ENCODE peak calls at places on chromosomes 5 and 9, in four cellular contexts. L, A, E and G are unnamed samples.
A peak's percentile ranks its signal among the peaks of the same experiment; 100 is the strongest.

GRCh38 chr9:130766031-130766903 is 68.8 kb upstream of the ABL1 start:
- DNase-seq in A (no peak), E (no peak), L (no peak), G (no peak)

GRCh38 chr5:85910335-85910734 is 707.4 kb upstream of the COX7C start:
- DNase-seq in L (no peak), A (no peak), E (no peak), G (no peak)

GRCh38 chr9:35944173-35944572 is 13.8 kb downstream of the OR2S2 start:
- DNase-seq in E (no peak), A (no peak), L (no peak), G (no peak)

GRCh38 chr9:88993327-88993726 is 2.1 kb downstream of the S1PR3 start:
- DNase-seq in A (no peak), E (no peak), L (peak; percentile 38), G (no peak)

GRCh38 chr9:126148994-126149393 is 177.6 kb upstream of the MVB12B start:
- DNase-seq in A (no peak), L (no peak), E (peak; percentile 12), G (no peak)

GRCh38 chr5:52684056-52684455 is 103.7 kb upstream of the ITGA1 start:
- DNase-seq in L (peak; percentile 39), A (no peak), E (no peak), G (no peak)

GRCh38 chr5:73727470-73727869 is 101.5 kb downstream of the ARHGEF28 start:
- DNase-seq in E (no peak), A (no peak), L (no peak), G (no peak)

GRCh38 chr5:151040211-151040747 is 19.9 kb downstream of the GPX3 start:
- DNase-seq in L (peak; percentile 33), A (no peak), E (peak; percentile 38), G (no peak)

GRCh38 chr5:151123897-151124751 is 33.5 kb downstream of the ANXA6 start:
- DNase-seq in L (peak; percentile 39), A (peak; percentile 55), E (peak; percentile 92), G (no peak)

GRCh38 chr5:137498301-137498735 is 808 bp downstream of the SPOCK1 start:
- DNase-seq in E (peak; percentile 72), A (no peak), L (no peak), G (no peak)
- H3K4me3 ChIP-seq in E (no peak overlapping the region), A (peak overlapping the region; percentile 38), L (peak overlapping the region; percentile 52), G (peak overlapping the region; percentile 68)

GRCh38 chr9:72361227-72361626 is 3.8 kb downstream of the ZFAND5 start:
- DNase-seq in L (no peak), A (no peak), E (no peak), G (no peak)
- H3K4me1 ChIP-seq in L (peaks cover 13% of the 10 kb centered on the region), A (no peaks in the 10 kb centered on the region), E (peaks cover 65% of the 10 kb centered on the region), G (peaks cover 44% of the 10 kb centered on the region)

GRCh38 chr9:6552738-6553121 is 92.8 kb downstream of the GLDC start:
- DNase-seq in E (no peak), A (no peak), L (peak; percentile 56), G (no peak)

GRCh38 chr9:6562194-6562593 is 83.3 kb downstream of the GLDC start:
- DNase-seq in E (no peak), L (no peak), A (no peak), G (no peak)

GRCh38 chr9:6563036-6563435 is 82.5 kb downstream of the GLDC start:
- DNase-seq in L (no peak), A (peak; percentile 22), E (no peak), G (no peak)

GRCh38 chr9:6552033-6552737 is 93.3 kb downstream of the GLDC start:
- DNase-seq in L (peak; percentile 83), A (no peak), E (no peak), G (no peak)

GRCh38 chr9:6557883-6558282 is 87.6 kb downstream of the GLDC start:
- DNase-seq in A (no peak), L (no peak), E (no peak), G (no peak)
- TF ChIP-seq POLR2A in A (no peak), L (no peak), E (no peak), G (no peak)

GRCh38 chr9:136996361-136997281 is at the start of gene CLIC3:
- DNase-seq in L (no peak), E (peak; percentile 88), A (no peak), G (no peak)
- H3K4me3 ChIP-seq in L (no peak within 1 kb of the TSS), E (no peak within 1 kb of the TSS), A (no peak within 1 kb of the TSS), G (peak within 1 kb of the TSS; percentile 1)

DNA sequence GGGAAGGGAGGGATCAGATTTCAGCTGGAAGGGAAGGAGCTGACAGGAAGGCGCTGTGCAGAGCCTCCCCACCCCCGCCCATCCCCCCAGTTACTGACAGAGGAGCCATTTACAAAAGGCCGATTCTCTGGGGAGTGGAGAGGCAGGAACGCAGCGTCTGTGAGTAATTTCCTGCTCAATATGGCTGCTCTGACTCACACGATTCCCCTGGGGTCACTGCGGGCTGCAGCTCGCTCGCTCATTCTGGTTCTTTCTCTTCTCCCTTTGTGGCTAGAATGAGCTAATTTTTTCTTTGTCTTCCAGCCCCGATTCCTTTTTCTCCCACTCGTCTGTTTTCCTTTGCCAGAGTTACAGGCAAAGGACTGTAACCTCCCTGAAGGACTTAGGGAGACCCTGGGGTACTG is 28.8 kb downstream of the PTPA start:
- DNase-seq in E (peak; percentile 91), L (peak; percentile 100), A (peak; percentile 95), G (peak; percentile 95)
- H3K4me1 ChIP-seq in E (peaks cover 49% of the 10 kb centered on the region), L (peaks cover 49% of the 10 kb centered on the region), A (peaks cover 46% of the 10 kb centered on the region), G (peaks cover 89% of the 10 kb centered on the region)

GRCh38 chr9:128065907-128066712 is 1.0 kb downstream of the NAIF1 start:
- DNase-seq in A (peak; percentile 63), L (no peak), E (no peak), G (no peak)

GRCh38 chr9:128066713-128067621 is at the start of gene NAIF1:
- DNase-seq in L (peak; percentile 100), E (peak; percentile 99), A (peak; percentile 98), G (peak; percentile 93)

GRCh38 chr9:128067898-128068655 is at the start of gene SLC25A25:
- DNase-seq in L (peak; percentile 99), E (peak; percentile 100), A (peak; percentile 100), G (peak; percentile 99)

GRCh38 chr9:128068656-128069221 is 707 bp downstream of the SLC25A25 start:
- DNase-seq in A (peak; percentile 59), L (no peak), E (peak; percentile 81), G (no peak)

GRCh38 chr9:128067622-128067897 is 440 bp upstream of the NAIF1 start:
- DNase-seq in L (no peak), A (no peak), E (no peak), G (no peak)
- TF ChIP-seq POLR2A in L (peak; percentile 75), A (peak; percentile 13), E (no peak), G (no peak)